ENCODE peak calls at places on chromosomes 3 and 15, in eight cellular contexts. B is GM06990; A is stimulated activated CD8-positive, alpha-beta memory T cell treated with anti-CD3 and anti-CD28 coated beads, Interleukin-2, amount 100 ng/mL, for 48 hours; E is brain microvascular endothelial cell; C is ovary; P is neural crest cell; J is HFF-Myc; M is ecto neural progenitor cell. L is an unnamed sample.

GRCh38 chr3:45545476-45545875 is 49.1 kb upstream of the LIMD1 start:
- DNase-seq in E (peak), B (no peak), P (no peak), A (no peak), J (no peak), M (no peak), C (no peak), L (no peak)

GRCh38 chr15:87660494-87661129 is 595.9 kb downstream of the NTRK3 start:
- DNase-seq in M (no peak), J (no peak), A (no peak), P (no peak), E (no peak), B (no peak), C (no peak), L (no peak)

GRCh38 chr15:98599911-98600685 is 48.2 kb upstream of the IGF1R start:
- DNase-seq in A (peak), C (peak), B (peak), P (no peak), J (peak), M (no peak), E (peak), L (no peak)

GRCh38 chr3:169575381-169575780 is 88.1 kb downstream of the MECOM start:
- DNase-seq in A (no peak), E (peak), B (no peak), J (no peak), M (no peak), P (no peak), C (no peak), L (no peak)

GRCh38 chr15:25694823-25695312 is 168.3 kb downstream of the ATP10A start:
- DNase-seq in B (no peak), E (no peak), P (no peak), J (no peak), M (no peak), C (no peak), A (no peak), L (no peak)

GRCh38 chr15:33007295-33007855 is 187.1 kb downstream of the FMN1 start:
- DNase-seq in C (no peak), J (no peak), M (no peak), B (no peak), E (peak), A (no peak), P (no peak), L (no peak)

GRCh38 chr15:100340721-100341661 is 784 bp downstream of the ADAMTS17 start:
- DNase-seq in M (peak), C (no peak), A (no peak), B (no peak), P (no peak), J (no peak), E (no peak), L (no peak)

GRCh38 chr15:98648654-98649537 is 557 bp downstream of the IGF1R start:
- DNase-seq in J (no peak), P (peak), B (peak), M (peak), A (no peak), E (no peak), C (peak), L (no peak)

GRCh38 chr15:39896101-39896500 is 24.0 kb downstream of the GPR176 start:
- DNase-seq in J (no peak), E (peak), B (no peak), A (no peak), P (no peak), M (no peak), C (no peak), L (no peak)

GRCh38 chr3:172326993-172327392 is 121.3 kb downstream of the GHSR start:
- DNase-seq in J (no peak), C (no peak), B (no peak), M (no peak), A (no peak), E (no peak), P (no peak), L (no peak)

GRCh38 chr15:40155270-40155910 is 5.5 kb upstream of the BUB1B start:
- DNase-seq in J (no peak), E (no peak), C (no peak), B (no peak), P (no peak), A (no peak), M (no peak), L (no peak)

GRCh38 chr3:57112206-57112605 is 51.7 kb downstream of the SPATA12 start:
- DNase-seq in J (no peak), B (no peak), C (no peak), A (no peak), P (no peak), E (no peak), M (no peak), L (no peak)

GRCh38 chr3:94234177-94234788 is 171.4 kb downstream of the NSUN3 start:
- DNase-seq in M (no peak), P (peak), B (no peak), E (peak), C (no peak), A (no peak), J (peak), L (no peak)

GRCh38 chr15:85757939-85758654 is 36.6 kb downstream of the KLHL25 start:
- DNase-seq in A (no peak), M (no peak), J (no peak), E (no peak), C (no peak), P (no peak), B (no peak), L (no peak)

GRCh38 chr3:134675726-134676252 is 25.0 kb upstream of the KY start:
- DNase-seq in A (no peak), B (no peak), J (no peak), M (no peak), C (no peak), E (peak), P (no peak), L (no peak)

GRCh38 chr15:41061667-41062066 is 54.4 kb downstream of the INO80 start:
- DNase-seq in B (no peak), A (no peak), M (no peak), P (no peak), J (no peak), E (no peak), C (no peak), L (no peak)

GRCh38 chr15:37372064-37372463 is 271.7 kb upstream of the MEIS2 start:
- DNase-seq in P (no peak), M (no peak), A (no peak), J (no peak), E (no peak), B (no peak), C (no peak), L (no peak)

GRCh38 chr15:101807345-101807945 is 4.1 kb downstream of the OR4F6 start:
- DNase-seq in B (no peak), C (no peak), E (no peak), J (no peak), M (no peak), A (no peak), P (no peak), L (no peak)

GRCh38 chr3:43998841-43999805 is 242.6 kb upstream of the TOPAZ1 start:
- DNase-seq in E (peak), J (no peak), B (peak), P (peak), A (no peak), M (peak), C (no peak), L (no peak)

L was measured in amniotic stem cell.